ENCODE peak calls at places on chromosomes 16 and 17, in eight cellular contexts. K is IMR-90; Y is K562; F is left ventricle myocardium inferior; S is CD8-positive, alpha-beta memory T cell; R is fibroblast of lung; O is kidney; W is endodermal cell. T is an unnamed sample.
A peak's percentile ranks its signal among the peaks of the same experiment; 100 is the strongest.

GRCh38 chr16:11165894-11166665 is 89.9 kb downstream of the SOCS1 start:
- DNase-seq in K (no peak), Y (no peak), F (no peak), S (no peak), R (no peak), O (peak; percentile 52), W (no peak), T (no peak)

GRCh38 chr16:88634141-88634993 is 4.0 kb upstream of the IL17C start:
- DNase-seq in K (peak; percentile 23), Y (peak; percentile 91), F (peak; percentile 52), S (peak; percentile 56), R (peak; percentile 50), O (peak; percentile 89), W (peak; percentile 92), T (peak; percentile 43)

GRCh38 chr17:1882836-1883235 is 53.0 kb downstream of the RPA1 start:
- DNase-seq in K (peak; percentile 24), Y (peak; percentile 31), F (no peak), S (no peak), R (peak; percentile 55), O (no peak), W (peak; percentile 82), T (no peak)

GRCh38 chr17:80959330-80960036 is 32.2 kb upstream of the CHMP6 start:
- DNase-seq in K (peak; percentile 48), Y (no peak), F (peak; percentile 88), S (no peak), R (peak; percentile 92), O (peak; percentile 93), W (no peak), T (no peak)

GRCh38 chr16:69366431-69366830 is 14.8 kb upstream of the TMED6 start:
- DNase-seq in K (no peak), Y (no peak), F (no peak), S (no peak), R (no peak), O (no peak), W (no peak), T (no peak)

GRCh38 chr17:20263595-20263994 is 203.7 kb downstream of the LGALS9B start:
- DNase-seq in K (peak; percentile 61), Y (no peak), F (no peak), S (no peak), R (peak; percentile 48), O (no peak), W (no peak), T (no peak)

GRCh38 chr16:31484491-31485171 is 1.7 kb downstream of the SLC5A2 start:
- DNase-seq in K (no peak), Y (peak; percentile 42), F (no peak), S (no peak), R (no peak), O (peak; percentile 93), W (peak; percentile 79), T (no peak)

GRCh38 chr17:82932146-82933005 is 92.6 kb upstream of the ZNF750 start:
- DNase-seq in K (peak; percentile 86), Y (no peak), F (peak; percentile 7), S (no peak), R (peak; percentile 74), O (peak; percentile 45), W (no peak), T (no peak)

GRCh38 chr16:48014349-48015135 is 141.3 kb downstream of the ABCC12 start:
- DNase-seq in K (peak; percentile 57), Y (no peak), F (no peak), S (no peak), R (no peak), O (no peak), W (peak; percentile 69), T (no peak)

GRCh38 chr16:85515319-85515745 is 97.8 kb upstream of the GSE1 start:
- DNase-seq in K (no peak), Y (no peak), F (no peak), S (no peak), R (no peak), O (peak; percentile 86), W (peak; percentile 62), T (no peak)

GRCh38 chr17:33403194-33403593 is 110.1 kb upstream of the ASIC2 start:
- DNase-seq in K (no peak), Y (no peak), F (no peak), S (no peak), R (no peak), O (no peak), W (no peak), T (no peak)

GRCh38 chr17:81398855-81399451 is 3.7 kb downstream of the BAHCC1 start:
- DNase-seq in K (no peak), Y (peak; percentile 65), F (no peak), S (no peak), R (peak; percentile 54), O (no peak), W (no peak), T (no peak)

GRCh38 chr17:61453563-61453962 is 1.3 kb downstream of the TBX4 start:
- DNase-seq in K (no peak), Y (no peak), F (no peak), S (no peak), R (peak; percentile 54), O (no peak), W (no peak), T (no peak)

GRCh38 chr16:49674255-49674980 is 181.5 kb downstream of the ZNF423 start:
- DNase-seq in K (no peak), Y (no peak), F (no peak), S (no peak), R (no peak), O (no peak), W (no peak), T (no peak)

GRCh38 chr17:40528692-40529417 is 27.4 kb upstream of the TNS4 start:
- DNase-seq in K (no peak), Y (no peak), F (no peak), S (no peak), R (no peak), O (no peak), W (peak; percentile 39), T (no peak)

GRCh38 chr17:52024296-52024870 is 134.1 kb downstream of the CA10 start:
- DNase-seq in K (no peak), Y (no peak), F (no peak), S (no peak), R (no peak), O (no peak), W (no peak), T (no peak)

GRCh38 chr16:22307838-22308237 is 10.6 kb downstream of the POLR3E start:
- DNase-seq in K (no peak), Y (no peak), F (no peak), S (no peak), R (no peak), O (peak; percentile 44), W (peak; percentile 41), T (no peak)

GRCh38 chr16:88076211-88076931 is 125.1 kb downstream of the BANP start:
- DNase-seq in K (no peak), Y (no peak), F (no peak), S (no peak), R (no peak), O (peak; percentile 67), W (no peak), T (no peak)

GRCh38 chr16:51950118-51950517 is 596.8 kb downstream of the TOX3 start:
- DNase-seq in K (no peak), Y (no peak), F (no peak), S (no peak), R (no peak), O (no peak), W (no peak), T (no peak)

GRCh38 chr16:77555781-77556180 is 120.9 kb upstream of the ADAMTS18 start:
- DNase-seq in K (no peak), Y (no peak), F (no peak), S (no peak), R (no peak), O (no peak), W (no peak), T (no peak)

GRCh38 chr16:10683160-10683559 is 11.6 kb downstream of the TEKT5 start:
- DNase-seq in K (no peak), Y (peak; percentile 64), F (no peak), S (no peak), R (no peak), O (no peak), W (peak; percentile 89), T (no peak)

DNA sequence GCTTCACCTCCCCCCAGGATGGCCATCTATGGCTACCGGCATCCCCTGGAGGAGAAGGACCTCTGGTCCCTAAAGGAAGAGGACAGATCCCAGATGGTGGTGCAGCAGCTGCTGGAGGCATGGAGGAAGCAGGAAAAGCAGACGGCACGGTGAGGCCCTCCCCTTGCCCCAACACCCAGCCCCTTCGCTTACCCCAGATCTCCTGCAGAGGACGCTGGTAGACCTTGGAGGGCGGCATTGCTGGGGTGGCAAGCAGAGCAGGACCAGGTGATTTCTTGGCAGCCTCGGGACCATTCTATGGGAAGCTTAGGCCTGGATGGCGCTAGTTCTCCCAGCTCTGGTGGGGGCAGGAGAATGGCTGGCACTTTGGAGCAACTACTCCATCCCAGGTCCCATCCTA is 24.5 kb downstream of the ABCC3 start:
- DNase-seq in K (no peak), Y (no peak), F (no peak), S (no peak), R (no peak), O (peak; percentile 50), W (peak; percentile 86), T (no peak)
- H3K27ac ChIP-seq in K (no peak overlapping the region), Y (no peak overlapping the region), F (no peak overlapping the region), S (no peak overlapping the region), R (no peak overlapping the region), O (no peak overlapping the region), W (no peak overlapping the region), T (no peak overlapping the region)

DNA sequence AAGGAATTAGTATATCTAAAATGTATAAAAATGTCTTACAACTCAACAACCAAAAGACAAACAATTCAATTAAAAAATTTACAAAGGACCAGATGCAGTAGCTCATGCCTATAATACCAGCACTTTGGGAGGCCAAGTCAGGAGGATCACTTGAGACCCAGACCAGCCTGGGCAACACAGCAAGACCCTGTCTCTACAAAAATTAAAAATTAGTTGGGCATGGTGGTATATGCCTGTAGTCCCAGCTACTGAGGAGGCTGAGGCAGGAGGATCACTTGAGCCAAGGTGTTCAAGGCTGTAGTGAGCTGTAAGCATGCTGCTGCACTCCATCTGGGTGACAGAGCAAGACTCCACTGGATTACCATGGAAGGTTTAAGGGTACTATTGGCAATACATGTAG is 33.8 kb downstream of the ZNRF1 start:
- DNase-seq in K (no peak), Y (no peak), F (no peak), S (no peak), R (no peak), O (no peak), W (no peak), T (no peak)
- H3K9me3 ChIP-seq in K (peaks cover 2% of the 10 kb centered on the region), Y (no peaks in the 10 kb centered on the region), F (peaks cover 10% of the 10 kb centered on the region), S (no peaks in the 10 kb centered on the region), R (no peaks in the 10 kb centered on the region), O (peaks cover 1% of the 10 kb centered on the region), W (peaks cover 23% of the 10 kb centered on the region), T (no peaks in the 10 kb centered on the region)

GRCh38 chr16:66486199-66486772 is 59.2 kb downstream of the BEAN1 start:
- DNase-seq in K (no peak), Y (no peak), F (no peak), S (no peak), R (no peak), O (no peak), W (no peak), T (no peak)
- H3K27ac ChIP-seq in K (no peak overlapping the region), Y (no peak overlapping the region), F (peak overlapping the region; percentile 62), S (no peak overlapping the region), R (no peak overlapping the region), O (no peak overlapping the region), W (no peak overlapping the region), T (no peak overlapping the region)

GRCh38 chr16:35404273-35404672 is 1944.9 kb downstream of the TP53TG3F start:
- DNase-seq in K (no peak), Y (no peak), F (no peak), S (no peak), R (no peak), O (no peak), W (no peak), T (no peak)

GRCh38 chr16:35398208-35398607 is 1938.8 kb downstream of the TP53TG3F start:
- DNase-seq in K (no peak), Y (no peak), F (no peak), S (no peak), R (no peak), O (no peak), W (no peak), T (no peak)

GRCh38 chr16:35399133-35399532 is 1939.7 kb downstream of the TP53TG3F start:
- DNase-seq in K (no peak), Y (no peak), F (no peak), S (no peak), R (no peak), O (no peak), W (no peak), T (no peak)
- H3K9me3 ChIP-seq in K (peaks cover 14% of the 10 kb centered on the region), Y (no peaks in the 10 kb centered on the region), F (no peaks in the 10 kb centered on the region), S (no peaks in the 10 kb centered on the region), R (no peaks in the 10 kb centered on the region), O (no peaks in the 10 kb centered on the region), W (peaks cover 96% of the 10 kb centered on the region), T (no peaks in the 10 kb centered on the region)

T was measured in CD4-positive, alpha-beta T cell.